ENCODE peak calls at places on chromosome 11, in six cellular contexts. Z, L, P, Y, U and S are unnamed samples. For H3K27me3, the result is how much of the 10 kb centered on the place peaks cover.

GRCh38 chr11:15342163-15342562 is 227.4 kb downstream of the INSC start:
- DNase-seq in L (no peak), Y (no peak), U (no peak), P (no peak), Z (no peak), S (no peak)

GRCh38 chr11:34525098-34525497 is 11.5 kb upstream of the ELF5 start:
- DNase-seq in Z (no peak), L (no peak), U (no peak), Y (no peak), P (no peak), S (no peak)

GRCh38 chr11:63804259-63804658 is 9.0 kb upstream of the SPINDOC start:
- DNase-seq in L (peak), Z (no peak), Y (no peak), U (no peak), P (no peak), S (no peak)

GRCh38 chr11:71101046-71101445 is 151.3 kb downstream of the SHANK2 start:
- DNase-seq in Y (no peak), Z (no peak), P (no peak), U (no peak), L (no peak), S (no peak)

GRCh38 chr11:803770-804598 is 1.0 kb downstream of the PIDD1 start:
- DNase-seq in U (no peak), L (no peak), Y (no peak), Z (no peak), P (no peak), S (peak)

GRCh38 chr11:76885390-76886097 is 24.8 kb downstream of the ACER3 start:
- DNase-seq in P (peak), Y (peak), U (no peak), L (no peak), Z (no peak), S (no peak)

GRCh38 chr11:9851366-9851765 is 187.5 kb downstream of the SWAP70 start:
- DNase-seq in P (no peak), L (no peak), U (no peak), Y (peak), Z (no peak), S (no peak)

GRCh38 chr11:10930961-10931760 is 73.3 kb upstream of the ZBED5 start:
- DNase-seq in U (peak), L (peak), Z (peak), P (peak), Y (peak), S (peak)

GRCh38 chr11:105045897-105046296 is 762 bp upstream of the CARD16 start:
- DNase-seq in L (no peak), Z (peak), Y (no peak), U (no peak), P (no peak), S (peak)

GRCh38 chr11:69617682-69618081 is 23.3 kb upstream of the CCND1 start:
- DNase-seq in U (no peak), Z (no peak), P (no peak), Y (no peak), L (no peak), S (no peak)

GRCh38 chr11:28529540-28530410 is 421.6 kb downstream of the METTL15 start:
- DNase-seq in U (no peak), L (no peak), Y (peak), P (peak), Z (no peak), S (no peak)

GRCh38 chr11:830295-831131 is 2.2 kb upstream of the CD151 start:
- DNase-seq in Z (peak), L (no peak), Y (no peak), U (peak), P (peak), S (peak)

GRCh38 chr11:112285918-112286317 is 25.3 kb upstream of the PLET1 start:
- DNase-seq in U (no peak), L (no peak), Z (no peak), P (peak), Y (peak), S (no peak)

GRCh38 chr11:64729851-64730382 is 6.9 kb upstream of the NRXN2 start:
- DNase-seq in U (no peak), Z (no peak), L (peak), P (no peak), Y (no peak), S (peak)

GRCh38 chr11:28466506-28466905 is 358.3 kb downstream of the METTL15 start:
- DNase-seq in Y (no peak), P (no peak), U (no peak), L (no peak), Z (no peak), S (no peak)

GRCh38 chr11:67178421-67178820 is 59.4 kb downstream of the KDM2A start:
- DNase-seq in P (no peak), Z (no peak), U (no peak), L (no peak), Y (peak), S (no peak)

GRCh38 chr11:35962373-35963138 is 18.7 kb downstream of the LDLRAD3 start:
- DNase-seq in Z (no peak), L (no peak), Y (no peak), U (no peak), P (no peak), S (no peak)

GRCh38 chr11:70119502-70119901 is 41.4 kb downstream of the ANO1 start:
- DNase-seq in P (no peak), Y (no peak), U (no peak), Z (no peak), L (no peak), S (no peak)

GRCh38 chr11:45303316-45303715 is 17.2 kb upstream of the SYT13 start:
- DNase-seq in U (no peak), Y (no peak), Z (no peak), L (no peak), P (no peak), S (no peak)

GRCh38 chr11:43712676-43713075 is 32.1 kb downstream of the HSD17B12 start:
- DNase-seq in L (no peak), Z (no peak), U (no peak), P (no peak), Y (peak), S (no peak)

GRCh38 chr11:68028802-68029475 is 1.5 kb upstream of the NDUFS8 start:
- DNase-seq in L (no peak), Y (peak), P (no peak), U (no peak), Z (no peak), S (no peak)

GRCh38 chr11:76233936-76234703 is 27.8 kb upstream of the WNT11 start:
- DNase-seq in P (no peak), Y (no peak), U (no peak), Z (peak), L (peak), S (peak)

GRCh38 chr11:67280791-67281551 is 8.1 kb upstream of the ANKRD13D start:
- DNase-seq in Y (no peak), P (no peak), U (no peak), Z (peak), L (peak), S (peak)

GRCh38 chr11:95297680-95298452 is 66.9 kb upstream of the SESN3 start:
- DNase-seq in P (no peak), L (no peak), Z (no peak), Y (no peak), U (no peak), S (no peak)

GRCh38 chr11:117179048-117179999 is 781 bp downstream of the SIDT2 start:
- DNase-seq in P (no peak), Y (no peak), L (peak), Z (peak), U (peak), S (peak)

GRCh38 chr11:97684486-97685439 is 1295.0 kb downstream of the JRKL start:
- DNase-seq in L (no peak), Z (no peak), U (no peak), P (no peak), Y (no peak), S (no peak)

GRCh38 chr11:7251487-7251835 is 243 bp upstream of the SYT9 start:
- DNase-seq in Y (no peak), L (no peak), P (no peak), U (no peak), Z (no peak), S (no peak)

GRCh38 chr11:7252683-7253213 is 1.0 kb downstream of the SYT9 start:
- DNase-seq in L (peak), Z (peak), P (no peak), Y (no peak), U (no peak), S (peak)

GRCh38 chr11:7246179-7246578 is 5.5 kb upstream of the SYT9 start:
- DNase-seq in L (no peak), Y (no peak), U (no peak), Z (no peak), P (no peak), S (no peak)

GRCh38 chr11:7251836-7252682 is at the start of gene SYT9:
- DNase-seq in U (no peak), Y (no peak), P (peak), L (peak), Z (peak), S (peak)

GRCh38 chr11:7250166-7250565 is 1.5 kb upstream of the SYT9 start:
- DNase-seq in U (no peak), Y (no peak), L (no peak), Z (no peak), P (no peak), S (no peak)
- H3K27me3 ChIP-seq in U (under half), Y (under half), L (under half), Z (under half), P (under half), S (under half)

GRCh38 chr11:119942583-119943338 is 195.2 kb downstream of the TRIM29 start:
- DNase-seq in Z (no peak), Y (peak), P (no peak), U (no peak), L (no peak), S (no peak)
- H3K27me3 ChIP-seq in Z (under half), Y (under half), P (under half), U (under half), L (under half), S (under half)

GRCh38 chr11:131704682-131705081 is 334.3 kb downstream of the NTM start:
- DNase-seq in Z (no peak), L (no peak), P (no peak), Y (no peak), U (no peak), S (no peak)
- H3K27me3 ChIP-seq in Z (under half), L (under half), P (under half), Y (under half), U (under half), S (under half)

GRCh38 chr11:120894207-120894989 is 129.5 kb upstream of the TBCEL start:
- DNase-seq in Z (no peak), L (no peak), Y (no peak), P (no peak), U (no peak), S (peak)
- H3K27me3 ChIP-seq in Z (under half), L (under half), Y (under half), P (under half), U (under half), S (under half)

GRCh38 chr11:114123692-114124330 is 64.3 kb downstream of the ZBTB16 start:
- DNase-seq in Z (peak), L (no peak), Y (no peak), P (no peak), U (no peak), S (no peak)

GRCh38 chr11:114125531-114125930 is 66.0 kb downstream of the ZBTB16 start:
- DNase-seq in L (no peak), P (no peak), U (no peak), Z (no peak), Y (no peak), S (no peak)

GRCh38 chr11:114125959-114126358 is 66.4 kb downstream of the ZBTB16 start:
- DNase-seq in U (no peak), L (no peak), Y (no peak), Z (no peak), P (no peak), S (no peak)

GRCh38 chr11:114122668-114123067 is 63.2 kb downstream of the ZBTB16 start:
- DNase-seq in P (no peak), Z (no peak), L (no peak), Y (no peak), U (no peak), S (no peak)

DNA sequence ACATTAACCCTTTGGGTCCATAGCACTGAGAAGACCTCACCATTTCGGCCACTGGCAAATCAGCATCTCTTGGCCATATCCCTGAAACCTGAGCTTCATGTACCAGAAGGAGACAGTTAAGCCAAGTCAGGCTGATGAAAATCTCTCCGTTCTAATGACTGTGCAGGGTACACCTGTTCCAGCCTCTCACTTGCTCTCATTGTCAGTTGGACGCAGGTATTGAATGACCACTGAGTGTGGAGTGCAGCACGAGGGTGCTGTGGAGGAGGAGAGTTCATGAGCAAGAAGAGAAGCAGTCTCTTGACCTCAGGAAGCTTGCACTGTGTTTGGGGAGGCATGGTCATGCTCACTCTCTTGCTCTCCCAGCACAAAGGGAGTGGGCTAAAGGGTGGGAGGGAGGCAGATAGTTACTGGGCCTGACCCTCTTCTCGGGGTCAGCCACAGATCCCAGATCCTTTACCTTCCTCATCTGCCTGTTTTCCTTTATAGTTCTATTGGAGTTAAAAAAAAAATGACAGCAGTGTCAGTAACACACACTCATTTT is 65.2 kb downstream of the ZBTB16 start:
- DNase-seq in P (no peak), Y (no peak), L (no peak), Z (peak), U (no peak), S (no peak)
- H3K27me3 ChIP-seq in P (under half), Y (under half), L (under half), Z (under half), U (under half), S (under half)

DNA sequence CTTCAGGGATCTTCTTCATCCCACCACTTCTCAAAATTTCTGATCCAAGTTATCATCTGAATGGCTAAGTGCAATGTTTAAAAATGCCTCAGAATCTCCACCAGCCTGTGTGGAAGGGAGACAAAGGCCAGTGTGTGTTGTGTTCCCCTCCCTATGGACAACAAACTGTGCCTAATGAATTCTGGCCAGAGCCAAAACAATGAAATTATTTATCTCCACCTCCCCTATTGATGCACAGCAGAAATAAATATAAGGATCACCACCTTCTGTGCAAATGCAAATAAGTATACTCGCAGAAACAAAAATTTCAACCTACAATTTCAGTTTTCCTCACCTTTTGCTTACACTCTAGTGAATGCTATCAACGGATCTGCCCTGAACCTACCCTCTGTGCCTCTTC is 75.8 kb downstream of the GAB2 start:
- DNase-seq in Y (no peak), P (no peak), Z (no peak), L (no peak), U (no peak), S (no peak)
- H3K27me3 ChIP-seq in Y (under half), P (under half), Z (under half), L (under half), U (under half), S (under half)

GRCh38 chr11:128891912-128892398 is 799 bp downstream of the KCNJ5 start:
- DNase-seq in L (peak), P (no peak), U (no peak), Y (no peak), Z (no peak), S (no peak)
- H3K27me3 ChIP-seq in L (under half), P (under half), U (under half), Y (half or more), Z (under half), S (under half)

GRCh38 chr11:120660024-120660565 is 148.5 kb downstream of the GRIK4 start:
- DNase-seq in P (peak), Z (no peak), Y (peak), L (no peak), U (no peak), S (peak)
- H3K27me3 ChIP-seq in P (under half), Z (under half), Y (under half), L (under half), U (under half), S (under half)

GRCh38 chr11:122723106-122723505 is 67.6 kb downstream of the UBASH3B start:
- DNase-seq in Y (peak), L (no peak), P (no peak), U (no peak), Z (no peak), S (no peak)
- H3K27me3 ChIP-seq in Y (under half), L (under half), P (under half), U (under half), Z (under half), S (under half)